ENCODE peak calls at places on chromosomes 6 and 20, in six cellular contexts. Q is heart right ventricle; H is transverse colon; O is activated T-cell treated with anti-CD3 and anti-CD28 coated beads, Interleukin-2, amount 50 U/mL, for 72 hours; N is iris pigment epithelial cell; F is head of caudate nucleus. M is an unnamed sample.

GRCh38 chr20:38649275-38649891 is 47.8 kb downstream of the ARHGAP40 start:
- DNase-seq in F (no peak), O (peak; percentile 14), H (no peak), Q (no peak), N (peak; percentile 42), M (no peak)

GRCh38 chr6:25397406-25397805 is 118.2 kb downstream of the CARMIL1 start:
- DNase-seq in Q (no peak), O (no peak), H (no peak), N (no peak), F (no peak), M (no peak)

GRCh38 chr6:146984251-146984924 is 219.8 kb upstream of the STXBP5 start:
- DNase-seq in Q (no peak), N (peak; percentile 66), O (no peak), F (no peak), H (no peak), M (no peak)

GRCh38 chr6:145829950-145830349 is 15.4 kb upstream of the FBXO30 start:
- DNase-seq in Q (no peak), O (no peak), N (peak; percentile 25), H (no peak), F (no peak), M (no peak)

GRCh38 chr6:25007269-25007699 is 71.5 kb upstream of the RIPOR2 start:
- DNase-seq in N (no peak), F (no peak), H (no peak), O (peak; percentile 69), Q (no peak), M (no peak)

GRCh38 chr20:50932016-50932338 is 740 bp upstream of the ADNP start:
- DNase-seq in N (no peak), Q (no peak), O (no peak), F (no peak), H (no peak), M (no peak)

GRCh38 chr20:31597483-31597858 is 7.6 kb upstream of the ID1 start:
- DNase-seq in O (no peak), F (no peak), Q (no peak), N (no peak), H (no peak), M (no peak)

GRCh38 chr6:89789980-89790379 is 29.6 kb downstream of the MDN1 start:
- DNase-seq in N (no peak), F (no peak), Q (no peak), H (no peak), O (no peak), M (no peak)

GRCh38 chr6:56278186-56278585 is 30.8 kb upstream of the COL21A1 start:
- DNase-seq in H (no peak), O (no peak), N (no peak), Q (no peak), F (no peak), M (no peak)

GRCh38 chr20:39660965-39661364 is 698.8 kb downstream of the DHX35 start:
- DNase-seq in F (no peak), H (no peak), O (no peak), N (no peak), Q (no peak), M (no peak)

GRCh38 chr6:108947114-108947854 is 99.1 kb downstream of the ARMC2 start:
- DNase-seq in O (no peak), Q (no peak), F (no peak), H (no peak), N (peak; percentile 100), M (no peak)

GRCh38 chr6:158762787-158763439 is 56.3 kb downstream of the EZR start:
- DNase-seq in O (no peak), Q (no peak), H (no peak), N (no peak), F (no peak), M (no peak)

GRCh38 chr6:6586671-6587526 is 1.6 kb upstream of the LY86 start:
- DNase-seq in O (no peak), F (no peak), Q (no peak), N (no peak), H (no peak), M (no peak)

GRCh38 chr20:61438285-61438684 is 186.2 kb downstream of the CDH4 start:
- DNase-seq in Q (no peak), H (no peak), F (no peak), O (no peak), N (no peak), M (no peak)

GRCh38 chr6:133980168-133980567 is 27.1 kb downstream of the TBPL1 start:
- DNase-seq in F (no peak), Q (no peak), N (no peak), H (no peak), O (no peak), M (no peak)

GRCh38 chr6:84623956-84624680 is 140.3 kb downstream of the TBX18 start:
- DNase-seq in Q (no peak), O (no peak), H (no peak), N (peak; percentile 94), F (no peak), M (no peak)

GRCh38 chr20:38136421-38137245 is 28.4 kb downstream of the TGM2 start:
- DNase-seq in Q (no peak), N (no peak), H (no peak), O (no peak), F (no peak), M (no peak)

GRCh38 chr6:29926795-29927427 is 15.4 kb upstream of the HLA-A start:
- DNase-seq in Q (peak; percentile 74), N (no peak), F (peak; percentile 47), H (peak; percentile 84), O (peak; percentile 87), M (no peak)

GRCh38 chr6:169985121-169986015 is 233.9 kb downstream of the ERMARD start:
- DNase-seq in F (no peak), H (no peak), O (no peak), Q (no peak), N (no peak), M (peak; percentile 55)

GRCh38 chr20:10370091-10370887 is 63.7 kb downstream of the MKKS start:
- DNase-seq in Q (no peak), F (no peak), H (no peak), N (peak; percentile 69), O (no peak), M (no peak)

GRCh38 chr20:63342561-63343459 is 18.3 kb downstream of the CHRNA4 start:
- DNase-seq in O (no peak), Q (peak; percentile 8), N (no peak), H (no peak), F (no peak), M (no peak)

GRCh38 chr6:1310628-1311399 is 1.1 kb upstream of the FOXQ1 start:
- DNase-seq in H (peak; percentile 72), Q (no peak), O (no peak), N (no peak), F (no peak), M (peak; percentile 86)

GRCh38 chr6:6390849-6391602 is 70.6 kb upstream of the F13A1 start:
- DNase-seq in N (no peak), Q (no peak), F (peak; percentile 67), H (no peak), O (no peak), M (peak; percentile 39)

GRCh38 chr20:19427480-19427879 is 215.0 kb downstream of the SLC24A3 start:
- DNase-seq in Q (peak; percentile 16), F (no peak), N (no peak), O (no peak), H (no peak), M (no peak)

GRCh38 chr6:116577486-116577885 is 6.2 kb downstream of the RWDD1 start:
- DNase-seq in N (no peak), F (no peak), O (no peak), Q (no peak), H (no peak), M (no peak)

GRCh38 chr6:33744001-33744848 is 2.5 kb downstream of the IP6K3 start:
- DNase-seq in F (peak; percentile 82), H (peak; percentile 85), Q (peak; percentile 62), N (peak; percentile 59), O (peak; percentile 76), M (peak; percentile 80)

GRCh38 chr6:81086931-81087330 is 665.5 kb downstream of the TENT5A start:
- DNase-seq in Q (no peak), F (no peak), N (no peak), H (no peak), O (no peak), M (no peak)

GRCh38 chr20:8330785-8331699 is 199.0 kb downstream of the PLCB1 start:
- DNase-seq in O (no peak), F (no peak), H (no peak), N (peak; percentile 34), Q (no peak), M (no peak)

GRCh38 chr6:153976921-153977693 is 61.9 kb upstream of the OPRM1 start:
- DNase-seq in Q (no peak), O (no peak), H (no peak), N (no peak), F (no peak), M (no peak)

GRCh38 chr20:52303281-52303950 is 111.8 kb upstream of the ZFP64 start:
- DNase-seq in H (no peak), F (peak; percentile 36), O (peak; percentile 13), Q (no peak), N (no peak), M (no peak)

GRCh38 chr20:63059684-63060056 is 52.9 kb upstream of the BHLHE23 start:
- DNase-seq in Q (peak; percentile 4), H (no peak), O (no peak), F (peak; percentile 14), N (no peak), M (no peak)

GRCh38 chr6:88380083-88380482 is 213.9 kb upstream of the CNR1 start:
- DNase-seq in H (no peak), N (peak; percentile 90), F (peak; percentile 38), Q (peak; percentile 27), O (no peak), M (peak; percentile 53)

GRCh38 chr20:53331151-53331973 is 262.3 kb downstream of the ZNF217 start:
- DNase-seq in N (peak; percentile 15), H (no peak), Q (no peak), F (no peak), O (no peak), M (no peak)

GRCh38 chr6:147046131-147046530 is 158.1 kb upstream of the STXBP5 start:
- DNase-seq in N (peak; percentile 28), F (no peak), O (no peak), Q (no peak), H (no peak), M (no peak)

GRCh38 chr20:52864895-52865590 is 107.1 kb upstream of the TSHZ2 start:
- DNase-seq in Q (no peak), O (no peak), H (no peak), N (no peak), F (no peak), M (no peak)

GRCh38 chr6:167896648-167897047 is 69.9 kb downstream of the AFDN start:
- DNase-seq in N (no peak), Q (no peak), F (no peak), O (no peak), H (no peak), M (no peak)

GRCh38 chr6:113586413-113586812 is 270.7 kb upstream of the MARCKS start:
- DNase-seq in Q (no peak), O (no peak), H (no peak), N (peak; percentile 65), F (no peak), M (no peak)